ENCODE peak calls at places on chromosomes 13 and 19, in seven cellular contexts. R, D, U, H, E, V and Z are unnamed samples.

GRCh38 chr19:8654591-8655339 is 24.3 kb downstream of the NFILZ start:
- DNase-seq in D (no peak), U (peak; percentile 21), V (no peak), R (peak; percentile 92), H (peak; percentile 83), E (peak; percentile 39), Z (peak; percentile 54)

GRCh38 chr13:105291987-105292386 is 1243.5 kb downstream of the EFNB2 start:
- DNase-seq in U (no peak), V (no peak), E (no peak), H (no peak), D (no peak), R (no peak), Z (no peak)

GRCh38 chr19:15330801-15331418 is 1.4 kb downstream of the BRD4 start:
- DNase-seq in R (peak; percentile 2), E (no peak), V (no peak), D (peak; percentile 37), U (peak; percentile 56), H (no peak), Z (no peak)

GRCh38 chr19:15196683-15197005 is 4.2 kb downstream of the NOTCH3 start:
- DNase-seq in V (no peak), D (no peak), U (no peak), R (no peak), E (no peak), H (no peak), Z (no peak)

GRCh38 chr13:26019881-26020535 is 31.8 kb downstream of the SHISA2 start:
- DNase-seq in V (peak; percentile 25), U (peak; percentile 97), R (no peak), H (no peak), D (no peak), E (no peak), Z (no peak)

GRCh38 chr13:32206097-32206740 is 108.9 kb downstream of the ZAR1L start:
- DNase-seq in U (no peak), R (no peak), E (no peak), H (no peak), D (no peak), V (peak; percentile 36), Z (no peak)

GRCh38 chr19:44142014-44142523 is 715 bp downstream of the ZNF234 start:
- DNase-seq in D (no peak), E (no peak), H (peak; percentile 4), U (no peak), R (no peak), V (no peak), Z (no peak)

GRCh38 chr19:15187026-15188007 is 13.5 kb downstream of the NOTCH3 start:
- DNase-seq in V (no peak), E (no peak), D (no peak), R (no peak), U (no peak), H (peak; percentile 49), Z (no peak)

GRCh38 chr13:109577191-109577700 is 209.1 kb downstream of the IRS2 start:
- DNase-seq in E (no peak), R (no peak), H (no peak), D (no peak), U (no peak), V (no peak), Z (no peak)

GRCh38 chr19:18647807-18648206 is 11.0 kb downstream of the KLHL26 start:
- DNase-seq in V (no peak), D (no peak), H (no peak), U (no peak), R (no peak), E (no peak), Z (no peak)

GRCh38 chr13:91101436-91101835 is 246.1 kb upstream of the MIR17HG start:
- DNase-seq in U (no peak), V (no peak), E (no peak), R (no peak), H (no peak), D (no peak), Z (no peak)

GRCh38 chr13:48562296-48563066 is 29.6 kb upstream of the RCBTB2 start:
- DNase-seq in V (no peak), R (no peak), H (no peak), D (no peak), E (peak; percentile 77), U (no peak), Z (peak; percentile 50)

GRCh38 chr13:44573790-44574465 is 2.2 kb downstream of the TSC22D1 start:
- DNase-seq in D (peak; percentile 81), V (no peak), H (peak; percentile 48), U (peak; percentile 41), E (no peak), R (peak; percentile 37), Z (no peak)

GRCh38 chr13:42615691-42616090 is 41.7 kb downstream of the TNFSF11 start:
- DNase-seq in U (no peak), H (no peak), D (no peak), R (no peak), E (no peak), V (no peak), Z (no peak)

GRCh38 chr19:55406869-55407624 is 541 bp downstream of the UBE2S start:
- DNase-seq in R (peak; percentile 88), E (no peak), V (no peak), D (no peak), U (no peak), H (no peak), Z (peak; percentile 24)

GRCh38 chr13:49113526-49114286 is 106.4 kb upstream of the MLNR start:
- DNase-seq in E (no peak), H (no peak), D (no peak), U (peak; percentile 50), V (no peak), R (no peak), Z (no peak)

GRCh38 chr19:11254662-11255061 is 7.7 kb downstream of the DOCK6 start:
- DNase-seq in V (no peak), U (no peak), H (no peak), E (no peak), D (no peak), R (no peak), Z (no peak)

GRCh38 chr19:39533791-39534190 is 1.1 kb upstream of the EID2B start:
- DNase-seq in R (no peak), H (no peak), V (no peak), E (no peak), D (no peak), U (no peak), Z (no peak)

GRCh38 chr13:111158136-111158805 is 43.2 kb downstream of the ARHGEF7 start:
- DNase-seq in D (no peak), V (no peak), H (no peak), E (no peak), U (no peak), R (no peak), Z (no peak)

GRCh38 chr13:50387124-50387581 is 371.9 kb downstream of the KCNRG start:
- DNase-seq in D (peak; percentile 89), V (peak; percentile 75), R (peak; percentile 81), H (peak; percentile 69), U (peak; percentile 8), E (no peak), Z (peak; percentile 40)

GRCh38 chr13:36553501-36553900 is 120.3 kb upstream of the SERTM1 start:
- DNase-seq in U (no peak), R (no peak), H (no peak), D (no peak), E (no peak), V (no peak), Z (no peak)

GRCh38 chr13:79990048-79990447 is 350.9 kb downstream of the SPRY2 start:
- DNase-seq in E (no peak), R (no peak), H (no peak), D (no peak), V (no peak), U (no peak), Z (no peak)

GRCh38 chr19:41934849-41935374 is 6.7 kb upstream of the ERFL start:
- DNase-seq in V (peak; percentile 72), R (peak; percentile 87), H (peak; percentile 79), U (peak; percentile 59), E (peak; percentile 61), D (peak; percentile 30), Z (peak; percentile 48)

GRCh38 chr19:44745386-44745831 is 3.1 kb upstream of the BCL3 start:
- DNase-seq in V (peak; percentile 21), H (no peak), R (peak; percentile 82), E (no peak), D (peak; percentile 71), U (peak; percentile 65), Z (no peak)

GRCh38 chr13:76512676-76513277 is 373.4 kb downstream of the KCTD12 start:
- DNase-seq in H (no peak), R (no peak), V (peak; percentile 13), U (no peak), D (no peak), E (no peak), Z (no peak)

GRCh38 chr13:66501187-66501586 is 728.9 kb downstream of the PCDH9 start:
- DNase-seq in E (no peak), R (no peak), U (no peak), V (no peak), H (no peak), D (no peak), Z (no peak)

GRCh38 chr13:51681037-51681678 is 96.9 kb downstream of the WDFY2 start:
- DNase-seq in E (no peak), D (no peak), V (no peak), R (no peak), H (no peak), U (peak; percentile 41), Z (no peak)

GRCh38 chr13:40613192-40613818 is 53.1 kb downstream of the FOXO1 start:
- DNase-seq in D (peak; percentile 38), V (no peak), E (peak; percentile 45), U (no peak), H (peak; percentile 23), R (no peak), Z (peak; percentile 49)

GRCh38 chr13:92959790-92960189 is 266.8 kb upstream of the GPC6 start:
- DNase-seq in R (peak; percentile 33), E (no peak), D (no peak), H (no peak), U (no peak), V (no peak), Z (no peak)

GRCh38 chr13:89287381-89287780 is 1616.2 kb downstream of the SLITRK5 start:
- DNase-seq in H (no peak), D (no peak), V (no peak), E (no peak), U (no peak), R (peak; percentile 36), Z (no peak)

GRCh38 chr19:13102666-13103584 is at the start of gene LYL1:
- DNase-seq in U (no peak), V (no peak), H (no peak), E (no peak), R (peak; percentile 96), D (peak; percentile 53), Z (no peak)

GRCh38 chr19:13026478-13026999 is 31.3 kb downstream of the NFIX start:
- DNase-seq in U (peak; percentile 38), E (no peak), D (peak; percentile 43), H (no peak), V (peak; percentile 78), R (no peak), Z (no peak)

GRCh38 chr13:20487927-20488326 is 37.7 kb downstream of the CRYL1 start:
- DNase-seq in V (peak; percentile 35), E (no peak), U (no peak), D (no peak), H (no peak), R (no peak), Z (no peak)

GRCh38 chr19:48665786-48666185 is 7.0 kb downstream of the NTN5 start:
- DNase-seq in V (no peak), U (no peak), E (no peak), R (no peak), H (no peak), D (no peak), Z (no peak)

GRCh38 chr13:49374585-49375290 is 69.1 kb downstream of the CAB39L start:
- DNase-seq in D (no peak), R (no peak), V (no peak), E (no peak), U (peak; percentile 67), H (no peak), Z (no peak)